ENCODE peak calls at places on chromosomes 1 and 21, in seven cellular contexts. G, W, N, O, B, M and L are unnamed samples.

GRCh38 chr1:93783876-93784275 is 95.1 kb downstream of the DNTTIP2 start:
- DNase-seq in G (no peak), W (no peak), N (no peak), O (no peak), B (no peak), M (no peak), L (no peak)

GRCh38 chr1:182227864-182228547 is 163.6 kb downstream of the GLUL start:
- DNase-seq in G (no peak), W (no peak), N (no peak), O (no peak), B (no peak), M (no peak), L (no peak)

GRCh38 chr1:29029652-29030051 is 94.1 kb downstream of the TMEM200B start:
- DNase-seq in G (no peak), W (no peak), N (no peak), O (no peak), B (no peak), M (no peak), L (no peak)

GRCh38 chr1:178121883-178122282 is 28.0 kb downstream of the RASAL2 start:
- DNase-seq in G (no peak), W (no peak), N (no peak), O (no peak), B (no peak), M (no peak), L (no peak)

GRCh38 chr1:5189384-5189783 is 535.0 kb downstream of the AJAP1 start:
- DNase-seq in G (no peak), W (no peak), N (no peak), O (no peak), B (no peak), M (no peak), L (no peak)

GRCh38 chr1:203153051-203153988 is 22.3 kb downstream of the MYBPH start:
- DNase-seq in G (no peak), W (no peak), N (no peak), O (no peak), B (no peak), M (no peak), L (no peak)

GRCh38 chr1:145979746-145980435 is 15.4 kb downstream of the POLR3GL start:
- DNase-seq in G (peak), W (no peak), N (no peak), O (peak), B (no peak), M (no peak), L (no peak)

GRCh38 chr1:210754931-210755670 is 378.8 kb downstream of the KCNH1 start:
- DNase-seq in G (no peak), W (no peak), N (no peak), O (no peak), B (no peak), M (no peak), L (peak)

GRCh38 chr1:7186382-7187120 is 401.3 kb downstream of the CAMTA1 start:
- DNase-seq in G (no peak), W (no peak), N (no peak), O (no peak), B (no peak), M (no peak), L (no peak)

GRCh38 chr1:19035356-19036048 is 79.0 kb upstream of the IFFO2 start:
- DNase-seq in G (no peak), W (no peak), N (no peak), O (no peak), B (no peak), M (no peak), L (no peak)

GRCh38 chr1:191839891-191840290 is 318.4 kb upstream of the RGS18 start:
- DNase-seq in G (peak), W (no peak), N (no peak), O (no peak), B (no peak), M (no peak), L (no peak)

GRCh38 chr1:94819945-94820746 is at the start of gene SLC44A3:
- DNase-seq in G (peak), W (no peak), N (peak), O (peak), B (peak), M (peak), L (peak)

GRCh38 chr21:35578831-35579470 is 481.4 kb downstream of the SETD4 start:
- DNase-seq in G (peak), W (no peak), N (no peak), O (no peak), B (no peak), M (no peak), L (no peak)

GRCh38 chr1:192669174-192669573 is 33.2 kb downstream of the RGS13 start:
- DNase-seq in G (no peak), W (no peak), N (no peak), O (no peak), B (no peak), M (no peak), L (no peak)

DNA sequence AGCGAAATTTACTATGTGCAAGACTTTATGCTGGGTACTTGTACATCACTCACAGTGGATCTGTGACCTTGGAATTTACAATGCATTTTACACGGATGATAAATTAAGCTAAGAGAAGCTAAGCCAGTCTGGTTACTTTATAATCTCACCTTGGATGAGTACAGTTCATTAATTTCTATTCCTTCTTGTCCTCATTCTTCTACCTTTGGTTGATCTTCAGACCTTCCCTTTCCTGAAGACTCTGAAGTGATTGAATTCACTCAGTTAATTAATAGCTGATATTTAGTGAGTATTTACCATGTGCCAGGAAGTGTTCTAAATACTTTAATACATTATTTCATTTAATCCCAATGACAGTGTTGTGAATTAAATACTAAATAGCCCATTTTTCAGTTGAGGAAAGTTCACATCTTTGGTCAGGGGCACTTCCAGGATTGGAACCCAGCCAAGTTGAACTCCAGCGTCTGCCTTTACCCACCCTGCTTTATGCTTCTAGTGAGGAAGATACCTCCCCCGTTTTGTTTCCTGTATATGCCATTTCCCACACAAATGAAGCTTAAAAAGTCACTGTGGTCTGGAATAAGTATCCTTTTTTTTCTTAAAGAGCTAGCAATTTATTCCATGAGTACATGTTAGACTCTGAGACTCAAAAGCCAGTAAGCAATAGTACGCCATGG is 146.6 kb downstream of the TLR5 start:
- DNase-seq in G (peak), W (no peak), N (no peak), O (no peak), B (no peak), M (no peak), L (no peak)
- TF ChIP-seq CTCF in G (no peak), W (no peak), N (no peak), O (no peak), B (no peak), M (no peak), L (no peak)

GRCh38 chr1:82225407-82226197 is 424.9 kb downstream of the ADGRL2 start:
- DNase-seq in G (peak), W (no peak), N (no peak), O (no peak), B (no peak), M (no peak), L (no peak)
- TF ChIP-seq CTCF in G (no peak), W (no peak), N (no peak), O (no peak), B (no peak), M (no peak), L (no peak)

GRCh38 chr1:66331641-66332523 is 202.1 kb upstream of the SGIP1 start:
- DNase-seq in G (peak), W (peak), N (peak), O (peak), B (peak), M (peak), L (peak)
- TF ChIP-seq CTCF in G (peak), W (no peak), N (no peak), O (no peak), B (no peak), M (peak), L (no peak)

GRCh38 chr21:39155578-39155977 is 27.7 kb downstream of the PSMG1 start:
- DNase-seq in G (no peak), W (no peak), N (no peak), O (no peak), B (no peak), M (no peak), L (no peak)

GRCh38 chr21:39150316-39150715 is 32.9 kb downstream of the PSMG1 start:
- DNase-seq in G (no peak), W (no peak), N (no peak), O (no peak), B (no peak), M (no peak), L (no peak)

GRCh38 chr21:39153842-39154241 is 29.4 kb downstream of the PSMG1 start:
- DNase-seq in G (no peak), W (no peak), N (no peak), O (no peak), B (no peak), M (no peak), L (no peak)

GRCh38 chr21:39156024-39156423 is 27.2 kb downstream of the PSMG1 start:
- DNase-seq in G (no peak), W (no peak), N (no peak), O (no peak), B (no peak), M (no peak), L (no peak)

GRCh38 chr21:39153373-39153772 is 29.9 kb downstream of the PSMG1 start:
- DNase-seq in G (peak), W (no peak), N (no peak), O (no peak), B (no peak), M (no peak), L (no peak)
- TF ChIP-seq CTCF in G (peak), W (no peak), N (peak), O (peak), B (no peak), M (peak), L (peak)

DNA sequence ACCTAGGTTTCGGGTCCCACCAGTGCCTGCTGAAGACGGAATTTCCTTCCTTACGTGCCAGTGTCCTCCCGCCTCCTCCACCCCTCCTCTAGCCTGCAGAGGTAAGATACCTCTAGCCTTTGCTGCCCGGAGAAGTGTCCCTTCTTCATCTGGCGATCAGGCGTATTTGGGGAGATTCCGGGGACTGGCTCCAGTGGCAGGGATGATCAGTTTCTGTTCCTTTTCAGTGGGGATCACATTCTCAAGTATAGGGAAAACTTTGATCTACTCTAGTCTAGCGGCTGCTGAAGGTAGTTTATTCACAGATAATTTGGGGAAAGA is 668 bp downstream of the CEP350 start:
- DNase-seq in G (peak), W (no peak), N (peak), O (peak), B (no peak), M (no peak), L (no peak)
- TF ChIP-seq CTCF in G (no peak), W (no peak), N (no peak), O (no peak), B (no peak), M (no peak), L (no peak)

DNA sequence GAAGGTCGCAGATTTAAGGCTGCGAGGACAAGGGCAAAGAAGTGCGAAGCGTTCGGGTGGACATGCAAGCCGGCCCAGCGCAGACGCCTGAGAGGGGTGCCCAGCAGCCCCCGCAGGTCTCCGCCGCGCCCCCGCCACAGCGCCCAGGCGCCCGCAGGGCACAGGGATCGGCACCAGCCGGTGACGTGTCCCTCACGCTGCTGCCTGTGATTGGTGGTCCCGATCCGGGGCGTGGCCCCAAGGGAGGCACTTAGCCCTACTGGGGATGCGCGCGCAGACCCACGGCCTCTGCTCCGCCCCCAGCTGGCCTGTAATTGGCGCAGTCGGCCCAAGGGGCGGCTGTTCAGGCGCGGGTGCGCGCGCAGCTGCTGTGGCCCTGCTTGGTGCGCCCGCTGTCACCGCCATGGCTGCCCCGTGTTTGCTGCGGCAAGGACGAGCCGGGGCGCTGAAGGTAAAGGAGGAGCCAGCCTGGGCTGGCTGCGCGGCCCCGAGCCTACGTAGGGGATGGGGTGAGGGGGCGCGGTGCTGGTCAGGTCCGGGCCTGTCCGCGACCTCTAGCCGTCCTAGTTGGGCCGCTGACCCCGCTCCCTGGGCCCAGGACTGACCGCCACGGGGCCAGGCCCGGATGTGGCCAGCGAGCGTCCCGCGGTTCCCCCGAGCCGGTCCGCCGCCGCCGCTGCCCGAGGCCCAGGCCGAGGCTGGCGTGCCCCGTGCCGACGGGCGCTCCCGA is at the start of gene NDUFV3:
- DNase-seq in G (peak), W (peak), N (peak), O (peak), B (peak), M (peak), L (peak)
- TF ChIP-seq CTCF in G (no peak), W (peak), N (no peak), O (no peak), B (peak), M (no peak), L (no peak)

DNA sequence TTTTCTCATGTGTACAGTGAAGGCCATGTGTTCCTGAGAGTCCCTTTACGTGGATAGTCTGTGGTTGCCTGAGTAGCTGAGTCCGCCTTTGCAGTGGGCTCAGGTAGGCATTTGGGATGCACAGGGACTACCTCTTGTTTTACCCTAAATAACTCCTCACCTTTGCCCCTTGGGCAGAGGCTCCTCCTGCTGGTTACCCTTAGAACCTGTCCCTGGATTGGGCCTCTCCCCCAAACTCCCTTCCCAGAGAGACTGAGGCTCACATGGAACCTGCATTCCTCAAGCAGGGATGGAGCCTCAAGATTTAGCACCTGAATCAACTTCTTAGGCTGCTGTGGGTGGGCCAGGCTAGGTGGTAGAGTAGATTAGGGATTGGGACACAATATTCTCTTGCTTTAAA is 111.7 kb downstream of the FOXD2 start:
- DNase-seq in G (no peak), W (no peak), N (no peak), O (no peak), B (no peak), M (no peak), L (no peak)
- TF ChIP-seq CTCF in G (no peak), W (no peak), N (no peak), O (no peak), B (no peak), M (no peak), L (no peak)

GRCh38 chr1:160837558-160838205 is 25.0 kb downstream of the CD244 start:
- DNase-seq in G (peak), W (no peak), N (no peak), O (peak), B (peak), M (no peak), L (no peak)
- TF ChIP-seq CTCF in G (no peak), W (no peak), N (no peak), O (no peak), B (no peak), M (no peak), L (no peak)

DNA sequence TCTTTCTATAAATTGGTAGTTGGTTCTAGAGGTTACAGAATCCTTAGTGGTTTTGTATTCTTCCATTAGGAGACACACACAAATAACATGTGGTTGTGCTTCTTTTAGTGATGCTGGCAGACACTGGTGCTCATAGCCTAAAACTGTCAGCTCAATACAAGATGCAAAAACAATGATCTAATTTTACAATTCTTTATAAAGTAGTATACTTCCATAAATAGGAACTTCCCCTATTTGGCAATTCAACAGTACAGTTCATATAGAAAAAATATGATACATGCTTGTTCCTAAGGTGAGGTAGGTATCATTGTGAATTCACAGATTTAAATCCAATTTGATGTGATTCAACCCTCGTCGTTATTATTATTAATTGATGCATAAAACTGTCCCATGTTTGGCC is 20.8 kb upstream of the CCDC17 start:
- DNase-seq in G (no peak), W (no peak), N (no peak), O (no peak), B (no peak), M (no peak), L (no peak)
- TF ChIP-seq CTCF in G (no peak), W (no peak), N (no peak), O (no peak), B (no peak), M (no peak), L (no peak)